ENCODE peak calls at places on chromosomes 3 and 15, in seven cellular contexts. Z is body of pancreas; K is activated T-cell treated with anti-CD3 and anti-CD28 coated beads, Interleukin-2, amount 50 U/mL, for 4 hours; Y is pancreas; D is gastroesophageal sphincter; V is left ventricle myocardium superior; W is GM23338. J is an unnamed sample.

GRCh38 chr3:128297401-128298138 is 144.3 kb downstream of the EEFSEC start:
- ATAC-seq in Z (peak; percentile 42), K (no peak), Y (peak; percentile 60), D (no peak), V (peak; percentile 55), W (no peak), J (no peak)

GRCh38 chr15:96144734-96145133 is 185.8 kb upstream of the NR2F2 start:
- ATAC-seq in Z (no peak), K (no peak), Y (no peak), D (no peak), V (no peak), W (no peak), J (no peak)

GRCh38 chr15:69627548-69628158 is 175.0 kb downstream of the RPLP1 start:
- ATAC-seq in Z (no peak), K (no peak), Y (no peak), D (no peak), V (no peak), W (no peak), J (no peak)

GRCh38 chr3:114213262-114213668 is 24.1 kb downstream of the ZNF80 start:
- ATAC-seq in Z (no peak), K (peak; percentile 73), Y (no peak), D (no peak), V (no peak), W (no peak), J (no peak)

GRCh38 chr3:9142346-9142745 is 107.1 kb downstream of the SRGAP3 start:
- ATAC-seq in Z (peak; percentile 70), K (no peak), Y (peak; percentile 71), D (peak; percentile 27), V (peak; percentile 82), W (no peak), J (no peak)

GRCh38 chr3:157502916-157503620 is at the start of gene VEPH1:
- ATAC-seq in Z (peak; percentile 57), K (no peak), Y (peak; percentile 72), D (no peak), V (no peak), W (peak; percentile 35), J (no peak)

GRCh38 chr3:100297784-100298183 is 36.8 kb upstream of the NIT2 start:
- ATAC-seq in Z (no peak), K (no peak), Y (no peak), D (no peak), V (no peak), W (no peak), J (no peak)

GRCh38 chr3:185175370-185175987 is 22.6 kb upstream of the C3orf70 start:
- ATAC-seq in Z (no peak), K (no peak), Y (peak; percentile 62), D (peak; percentile 65), V (peak; percentile 98), W (peak; percentile 86), J (no peak)

GRCh38 chr3:70716832-70717231 is 404.4 kb upstream of the MDFIC2 start:
- ATAC-seq in Z (no peak), K (no peak), Y (peak; percentile 49), D (peak; percentile 50), V (peak; percentile 57), W (no peak), J (no peak)

GRCh38 chr15:71735013-71735757 is 75.2 kb upstream of the NR2E3 start:
- ATAC-seq in Z (no peak), K (no peak), Y (no peak), D (no peak), V (no peak), W (no peak), J (no peak)

J was measured in activated CD4-positive, CD25-positive, alpha-beta regulatory T cell treated with anti-CD3 and anti-CD28 coated beads, Interleukin-2, amount 50 U/mL, for 24 hours.